ENCODE peak calls at places on chromosomes 2 and 18, in six cellular contexts. J is thyroid gland, X is hepatocyte, F is dorsolateral prefrontal cortex, Z is pancreas, P is left lung. B is an unnamed sample.
A peak's percentile ranks its signal among the peaks of the same experiment; 100 is the strongest.

GRCh38 chr2:217616936-217617335 is 385.9 kb downstream of the TNS1 start:
- DNase-seq in J (no peak), X (no peak), F (no peak), Z (no peak), P (no peak), B (no peak)

GRCh38 chr2:95258271-95258670 is 16.0 kb upstream of the PROM2 start:
- DNase-seq in J (no peak), X (no peak), F (no peak), Z (no peak), P (no peak), B (no peak)

GRCh38 chr2:190119948-190120347 is 57.4 kb upstream of the MSTN start:
- DNase-seq in J (no peak), X (no peak), F (no peak), Z (no peak), P (no peak), B (no peak)

GRCh38 chr2:16129716-16130540 is 189.6 kb downstream of the MYCN start:
- DNase-seq in J (no peak), X (no peak), F (no peak), Z (no peak), P (no peak), B (no peak)

GRCh38 chr2:219726916-219727315 is 99.5 kb downstream of the SLC4A3 start:
- DNase-seq in J (no peak), X (no peak), F (no peak), Z (no peak), P (no peak), B (no peak)

GRCh38 chr2:96963316-96963715 is 23.1 kb downstream of the FAM178B start:
- DNase-seq in J (no peak), X (no peak), F (no peak), Z (no peak), P (no peak), B (no peak)

GRCh38 chr2:45855374-45855773 is 203.9 kb downstream of the PRKCE start:
- DNase-seq in J (no peak), X (no peak), F (no peak), Z (no peak), P (no peak), B (no peak)

GRCh38 chr2:69717902-69718301 is 24.0 kb upstream of the ANXA4 start:
- DNase-seq in J (no peak), X (no peak), F (no peak), Z (no peak), P (no peak), B (no peak)

GRCh38 chr2:225040862-225041209 is 1.4 kb downstream of the DOCK10 start:
- DNase-seq in J (no peak), X (no peak), F (peak; percentile 51), Z (no peak), P (no peak), B (no peak)

GRCh38 chr2:111624401-111625156 is 259.4 kb downstream of the ANAPC1 start:
- DNase-seq in J (no peak), X (peak; percentile 53), F (no peak), Z (no peak), P (no peak), B (no peak)

GRCh38 chr2:218407717-218408116 is 8.0 kb downstream of the CTDSP1 start:
- DNase-seq in J (no peak), X (no peak), F (no peak), Z (no peak), P (no peak), B (no peak)

GRCh38 chr2:131413148-131413747 is 49.3 kb upstream of the RAB6D start:
- DNase-seq in J (peak; percentile 16), X (peak; percentile 71), F (no peak), Z (no peak), P (no peak), B (no peak)

GRCh38 chr2:110865188-110865587 is 132.8 kb downstream of the ACOXL start:
- DNase-seq in J (no peak), X (no peak), F (no peak), Z (no peak), P (no peak), B (no peak)

GRCh38 chr18:57772387-57772799 is 30.7 kb downstream of the ATP8B1 start:
- DNase-seq in J (no peak), X (peak; percentile 66), F (no peak), Z (peak; percentile 75), P (no peak), B (no peak)

GRCh38 chr2:23649819-23650218 is 264.8 kb downstream of the KLHL29 start:
- DNase-seq in J (peak; percentile 89), X (no peak), F (no peak), Z (no peak), P (no peak), B (no peak)

GRCh38 chr2:98822301-98823164 is 91.6 kb upstream of the MGAT4A start:
- DNase-seq in J (peak; percentile 68), X (peak; percentile 70), F (no peak), Z (no peak), P (peak; percentile 58), B (peak; percentile 33)

GRCh38 chr2:125169022-125169763 is 1144.1 kb downstream of the CNTNAP5 start:
- DNase-seq in J (no peak), X (no peak), F (no peak), Z (no peak), P (no peak), B (no peak)

GRCh38 chr2:171128461-171128860 is 32.2 kb downstream of the TLK1 start:
- DNase-seq in J (no peak), X (no peak), F (no peak), Z (no peak), P (no peak), B (no peak)

GRCh38 chr2:72092099-72092498 is 55.6 kb downstream of the CYP26B1 start:
- DNase-seq in J (no peak), X (no peak), F (no peak), Z (no peak), P (no peak), B (no peak)

GRCh38 chr2:143482761-143483160 is 353.5 kb downstream of the ARHGAP15 start:
- DNase-seq in J (no peak), X (no peak), F (no peak), Z (no peak), P (no peak), B (no peak)

GRCh38 chr2:182077451-182078142 is 91.9 kb downstream of the PPP1R1C start:
- DNase-seq in J (peak; percentile 24), X (peak; percentile 87), F (no peak), Z (peak; percentile 48), P (no peak), B (no peak)

GRCh38 chr2:39718483-39718882 is 52.8 kb downstream of the TMEM178A start:
- DNase-seq in J (no peak), X (no peak), F (no peak), Z (no peak), P (no peak), B (no peak)

GRCh38 chr2:18546586-18546985 is 13.9 kb downstream of the RDH14 start:
- DNase-seq in J (no peak), X (no peak), F (no peak), Z (no peak), P (no peak), B (no peak)

GRCh38 chr2:169963786-169964185 is 136.5 kb downstream of the UBR3 start:
- DNase-seq in J (no peak), X (no peak), F (no peak), Z (no peak), P (no peak), B (no peak)

GRCh38 chr18:63409301-63409700 is 13.0 kb downstream of the VPS4B start:
- DNase-seq in J (no peak), X (no peak), F (no peak), Z (no peak), P (no peak), B (no peak)

GRCh38 chr2:55159037-55159651 is 72.9 kb downstream of the CLHC1 start:
- DNase-seq in J (peak; percentile 76), X (no peak), F (no peak), Z (peak; percentile 66), P (peak; percentile 73), B (no peak)

GRCh38 chr18:40121001-40121400 is 1834.0 kb upstream of the PIK3C3 start:
- DNase-seq in J (no peak), X (no peak), F (no peak), Z (no peak), P (no peak), B (no peak)

GRCh38 chr2:177239934-177240600 is 24.5 kb downstream of the NFE2L2 start:
- DNase-seq in J (no peak), X (peak; percentile 38), F (no peak), Z (peak; percentile 63), P (peak; percentile 74), B (no peak)

GRCh38 chr2:102436284-102436683 is 13.3 kb downstream of the IL18RAP start:
- DNase-seq in J (no peak), X (no peak), F (no peak), Z (no peak), P (no peak), B (no peak)
- H3K27ac ChIP-seq in J (no peak overlapping the region), X (no peak overlapping the region), F (no peak overlapping the region), Z (no peak overlapping the region), P (no peak overlapping the region), B (no peak overlapping the region)

DNA sequence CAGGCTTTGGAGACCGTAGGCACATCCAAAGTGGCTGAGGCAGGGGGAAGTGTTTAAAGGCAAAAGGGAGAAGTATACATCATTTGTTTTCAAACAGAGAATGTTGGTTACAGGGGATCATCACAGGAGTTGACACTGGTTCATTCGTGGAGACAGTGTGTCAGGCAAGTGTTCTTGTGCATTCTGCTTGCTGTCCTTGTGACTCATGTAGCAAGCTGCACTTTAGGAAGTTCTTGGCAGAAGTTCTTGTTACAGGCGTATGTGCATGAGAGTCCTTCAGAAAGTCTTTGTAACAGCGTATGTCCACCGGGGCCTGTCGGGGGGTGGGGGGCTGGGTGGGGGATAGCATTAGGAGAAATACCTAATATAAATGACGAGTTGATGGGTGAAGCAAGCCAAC is 36.5 kb upstream of the B4GALT6 start:
- DNase-seq in J (peak; percentile 5), X (no peak), F (no peak), Z (no peak), P (no peak), B (no peak)
- TF ChIP-seq CTCF in J (no peak), X (no peak), F (no peak), Z (no peak), P (no peak), B (no peak)

GRCh38 chr18:77482190-77482928 is 232.7 kb downstream of the GALR1 start:
- DNase-seq in J (no peak), X (no peak), F (no peak), Z (no peak), P (no peak), B (no peak)

GRCh38 chr18:77481541-77481940 is 231.9 kb downstream of the GALR1 start:
- DNase-seq in J (no peak), X (no peak), F (no peak), Z (no peak), P (no peak), B (no peak)

GRCh38 chr18:77479047-77479446 is 229.4 kb downstream of the GALR1 start:
- DNase-seq in J (no peak), X (no peak), F (no peak), Z (no peak), P (no peak), B (no peak)

DNA sequence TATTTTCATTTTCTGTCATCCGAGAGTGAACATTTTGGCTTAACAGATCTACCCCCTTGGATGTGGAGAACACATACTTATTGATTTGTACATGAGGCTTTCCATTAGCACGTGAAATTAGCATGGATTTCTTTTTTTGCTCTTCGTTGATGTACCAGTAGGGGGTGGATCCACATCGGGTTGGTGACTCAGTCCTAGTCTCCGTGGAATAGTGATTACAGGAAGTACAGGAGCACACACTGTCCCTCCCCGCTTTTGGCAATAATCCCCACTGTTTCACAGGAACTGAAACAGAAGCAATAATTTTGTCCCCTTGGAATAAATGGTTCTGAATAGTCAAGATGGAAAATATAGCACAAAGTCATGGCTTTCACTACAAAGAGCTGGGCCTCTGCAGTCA is 229.0 kb downstream of the GALR1 start:
- DNase-seq in J (peak; percentile 6), X (no peak), F (no peak), Z (peak; percentile 34), P (no peak), B (no peak)
- H3K27ac ChIP-seq in J (no peak overlapping the region), X (no peak overlapping the region), F (no peak overlapping the region), Z (no peak overlapping the region), P (no peak overlapping the region), B (no peak overlapping the region)

GRCh38 chr2:127157651-127158460 is 50.9 kb upstream of the BIN1 start:
- DNase-seq in J (no peak), X (no peak), F (no peak), Z (no peak), P (no peak), B (no peak)
- TF ChIP-seq CTCF in J (no peak), X (peak; percentile 12), F (no peak), Z (no peak), P (no peak), B (no peak)

B was measured in CD4-positive, alpha-beta T cell.